ENCODE peak calls at places on chromosomes 2 and 18, in nine cellular contexts. J is glutamatergic neuron, Q is fibroblast of mammary gland, S is colonic mucosa, B is A549, A is heart right ventricle, C is fibroblast of lung, V is transverse colon, Z is neural progenitor cell. F is an unnamed sample.

GRCh38 chr2:108719149-108720044 is at the start of gene RANBP2:
- DNase-seq in J (peak), Q (peak), S (peak), B (peak), A (peak), C (peak), V (peak), Z (peak), F (peak)

GRCh38 chr18:28588884-28589549 is 412.1 kb upstream of the CDH2 start:
- DNase-seq in J (no peak), Q (peak), S (no peak), B (no peak), A (no peak), C (peak), V (no peak), Z (no peak), F (no peak)

GRCh38 chr2:169184074-169184473 is 114.7 kb downstream of the DHRS9 start:
- DNase-seq in J (no peak), Q (peak), S (no peak), B (no peak), A (no peak), C (peak), V (no peak), Z (no peak), F (no peak)

GRCh38 chr2:10075571-10076209 is 4.5 kb downstream of the CYS1 start:
- DNase-seq in J (no peak), Q (no peak), S (no peak), B (no peak), A (no peak), C (no peak), V (no peak), Z (no peak), F (no peak)

GRCh38 chr2:110126086-110126773 is 10.6 kb upstream of the MALL start:
- DNase-seq in J (no peak), Q (peak), S (no peak), B (no peak), A (no peak), C (peak), V (no peak), Z (no peak), F (no peak)

GRCh38 chr2:210445116-210445707 is 31.3 kb downstream of the LANCL1 start:
- DNase-seq in J (no peak), Q (peak), S (no peak), B (peak), A (no peak), C (peak), V (no peak), Z (peak), F (no peak)

GRCh38 chr2:99860720-99861375 is 281.5 kb downstream of the AFF3 start:
- DNase-seq in J (no peak), Q (peak), S (no peak), B (no peak), A (no peak), C (peak), V (no peak), Z (no peak), F (no peak)

GRCh38 chr2:217829420-217829819 is 173.4 kb downstream of the TNS1 start:
- DNase-seq in J (no peak), Q (no peak), S (no peak), B (no peak), A (no peak), C (no peak), V (no peak), Z (no peak), F (no peak)

GRCh38 chr18:41814651-41815050 is 140.4 kb upstream of the PIK3C3 start:
- DNase-seq in J (no peak), Q (no peak), S (no peak), B (no peak), A (no peak), C (peak), V (no peak), Z (no peak), F (no peak)

GRCh38 chr2:55862269-55862668 is 61.3 kb downstream of the EFEMP1 start:
- DNase-seq in J (no peak), Q (peak), S (no peak), B (peak), A (no peak), C (peak), V (no peak), Z (no peak), F (no peak)

GRCh38 chr2:140248623-140249022 is 1468.4 kb upstream of the NXPH2 start:
- DNase-seq in J (no peak), Q (peak), S (no peak), B (no peak), A (no peak), C (no peak), V (no peak), Z (no peak), F (no peak)

GRCh38 chr18:48827321-48828200 is 123.2 kb downstream of the SMAD7 start:
- DNase-seq in J (peak), Q (peak), S (no peak), B (no peak), A (peak), C (peak), V (no peak), Z (peak), F (peak)

GRCh38 chr18:48829443-48830149 is 121.2 kb downstream of the SMAD7 start:
- DNase-seq in J (peak), Q (no peak), S (no peak), B (no peak), A (peak), C (no peak), V (no peak), Z (peak), F (no peak)

GRCh38 chr18:48826806-48827205 is 124.0 kb downstream of the SMAD7 start:
- DNase-seq in J (peak), Q (no peak), S (peak), B (no peak), A (no peak), C (no peak), V (no peak), Z (no peak), F (peak)

GRCh38 chr18:48828201-48828580 is 122.6 kb downstream of the SMAD7 start:
- DNase-seq in J (no peak), Q (no peak), S (no peak), B (no peak), A (no peak), C (no peak), V (no peak), Z (no peak), F (no peak)

GRCh38 chr18:48828713-48829442 is 121.9 kb downstream of the SMAD7 start:
- DNase-seq in J (peak), Q (no peak), S (no peak), B (no peak), A (peak), C (no peak), V (no peak), Z (peak), F (no peak)
- TF ChIP-seq CTCF in J (no peak), Q (no peak), S (no peak), B (no peak), A (no peak), C (no peak), V (no peak), Z (no peak), F (no peak)

DNA sequence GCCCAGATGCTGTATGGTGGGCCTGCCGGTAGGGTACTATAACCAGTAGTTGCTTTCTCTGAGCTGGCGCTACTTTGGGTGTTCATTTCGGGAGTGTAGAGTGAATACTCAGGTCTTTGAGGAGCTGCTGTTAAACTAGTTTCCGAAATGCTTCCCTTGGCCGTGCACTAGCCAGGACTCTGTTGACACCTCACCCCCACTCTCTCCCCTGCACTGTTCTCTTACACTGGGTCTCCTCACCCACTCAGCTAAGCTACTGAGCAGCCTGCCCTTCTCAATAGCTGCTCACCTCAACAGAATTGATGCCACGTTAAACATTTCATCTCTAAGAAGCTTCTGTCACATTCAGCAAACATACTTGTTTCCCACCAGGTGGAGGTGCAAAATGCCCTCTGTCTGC is 86.9 kb downstream of the RAPGEF4 start:
- DNase-seq in J (no peak), Q (no peak), S (no peak), B (no peak), A (no peak), C (no peak), V (no peak), Z (no peak), F (no peak)
- TF ChIP-seq CTCF in J (no peak), Q (no peak), S (no peak), B (no peak), A (no peak), C (no peak), V (no peak), Z (no peak), F (no peak)

DNA sequence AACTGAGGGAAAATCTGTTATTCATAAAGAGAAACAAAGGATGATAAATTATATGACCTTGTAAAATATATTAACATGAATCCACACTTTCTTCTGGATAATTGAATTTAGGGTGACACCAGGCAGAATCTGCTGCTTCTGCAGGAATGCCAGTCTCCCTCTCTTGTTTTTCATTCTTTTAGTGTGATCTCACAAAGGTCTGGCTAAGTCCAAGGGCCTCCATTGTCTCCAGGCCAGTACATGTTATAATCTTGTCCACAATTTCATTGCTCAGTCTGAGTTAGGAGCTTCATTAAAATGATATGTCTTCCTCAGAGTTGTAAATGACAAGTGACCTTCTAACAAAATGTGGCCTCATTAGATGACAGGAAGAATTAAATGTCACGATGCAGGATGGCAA is 110.2 kb downstream of the APOB start:
- DNase-seq in J (no peak), Q (no peak), S (no peak), B (no peak), A (no peak), C (no peak), V (no peak), Z (no peak), F (no peak)
- TF ChIP-seq CTCF in J (no peak), Q (no peak), S (no peak), B (no peak), A (no peak), C (no peak), V (no peak), Z (no peak), F (no peak)

DNA sequence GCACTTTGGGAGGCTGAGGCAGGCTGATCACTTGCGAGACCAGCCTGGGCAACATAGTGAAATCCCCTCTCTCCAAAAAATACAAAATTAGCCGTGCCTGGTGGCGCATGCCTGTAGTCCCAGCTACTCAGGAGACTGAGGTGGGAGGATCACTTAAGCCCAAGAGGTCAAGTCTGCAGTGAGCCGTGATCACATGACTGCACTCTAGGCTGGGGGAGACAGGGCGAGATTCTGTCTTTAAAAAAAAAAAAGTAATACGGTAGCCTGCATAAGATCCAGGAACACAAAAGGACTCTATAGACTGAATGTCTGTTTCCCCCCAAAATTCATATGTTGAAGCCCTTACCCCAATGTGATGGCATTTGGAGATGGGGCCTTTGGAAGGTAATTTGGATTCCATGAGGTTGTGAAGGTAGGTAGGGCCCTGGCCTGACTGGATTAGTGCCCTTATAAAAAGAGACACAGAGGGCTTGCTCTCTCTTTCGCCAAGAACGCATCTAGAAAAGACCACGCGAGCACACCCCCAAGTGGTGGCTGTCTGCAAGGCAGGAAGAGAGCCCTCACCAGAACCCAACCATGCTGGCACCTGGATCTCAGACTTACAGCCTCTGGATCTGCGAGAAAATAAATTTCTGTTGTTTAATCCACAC is 17.0 kb downstream of the MBOAT2 start:
- DNase-seq in J (peak), Q (no peak), S (no peak), B (peak), A (no peak), C (no peak), V (no peak), Z (peak), F (no peak)
- TF ChIP-seq CTCF in J (peak), Q (peak), S (no peak), B (peak), A (no peak), C (peak), V (no peak), Z (peak), F (no peak)

GRCh38 chr2:37648316-37649011 is 23.0 kb downstream of the CDC42EP3 start:
- DNase-seq in J (peak), Q (no peak), S (no peak), B (no peak), A (peak), C (no peak), V (peak), Z (no peak), F (peak)
- TF ChIP-seq CTCF in J (no peak), Q (no peak), S (no peak), B (no peak), A (peak), C (peak), V (no peak), Z (no peak), F (peak)